ENCODE peak calls at places on chromosome 19, in eight cellular contexts. One of them, this sample, is unnamed.

GRCh38 chr19:42275103-42275502 is 6.1 kb downstream of the CIC start:
- DNase-seq in colonic mucosa: no peak
- DNase-seq in neural crest cell: no peak
- DNase-seq in omental fat pad: no peak
- DNase-seq in osteocyte: no peak
- DNase-seq in tibial nerve: no peak
- DNase-seq in K562: no peak
- DNase-seq in nephron progenitor cell: no peak
- DNase-seq in this sample: no peak

GRCh38 chr19:511101-511841 is 4.0 kb downstream of the TPGS1 start:
- DNase-seq in colonic mucosa: peak; percentile 88
- DNase-seq in neural crest cell: no peak
- DNase-seq in omental fat pad: no peak
- DNase-seq in osteocyte: no peak
- DNase-seq in tibial nerve: no peak
- DNase-seq in K562: peak; percentile 15
- DNase-seq in nephron progenitor cell: no peak
- DNase-seq in this sample: peak; percentile 75

GRCh38 chr19:54096642-54097106 is 3.9 kb downstream of the OSCAR start:
- DNase-seq in colonic mucosa: no peak
- DNase-seq in neural crest cell: no peak
- DNase-seq in omental fat pad: no peak
- DNase-seq in osteocyte: no peak
- DNase-seq in tibial nerve: no peak
- DNase-seq in K562: peak; percentile 36
- DNase-seq in nephron progenitor cell: no peak
- DNase-seq in this sample: no peak

GRCh38 chr19:54129617-54129996 is 8.0 kb upstream of the CNOT3 start:
- DNase-seq in colonic mucosa: no peak
- DNase-seq in neural crest cell: no peak
- DNase-seq in omental fat pad: no peak
- DNase-seq in osteocyte: no peak
- DNase-seq in tibial nerve: no peak
- DNase-seq in K562: no peak
- DNase-seq in nephron progenitor cell: no peak
- DNase-seq in this sample: no peak

GRCh38 chr19:39496063-39496462 is 2.7 kb upstream of the DLL3 start:
- DNase-seq in colonic mucosa: no peak
- DNase-seq in neural crest cell: no peak
- DNase-seq in omental fat pad: no peak
- DNase-seq in osteocyte: no peak
- DNase-seq in tibial nerve: no peak
- DNase-seq in K562: no peak
- DNase-seq in nephron progenitor cell: no peak
- DNase-seq in this sample: no peak

GRCh38 chr19:46660008-46660517 is 919 bp downstream of the DACT3 start:
- DNase-seq in colonic mucosa: no peak
- DNase-seq in neural crest cell: peak; percentile 26
- DNase-seq in omental fat pad: no peak
- DNase-seq in osteocyte: no peak
- DNase-seq in tibial nerve: no peak
- DNase-seq in K562: peak; percentile 59
- DNase-seq in nephron progenitor cell: peak; percentile 65
- DNase-seq in this sample: no peak

GRCh38 chr19:9531933-9532332 is 6.5 kb downstream of the ZNF426 start:
- DNase-seq in colonic mucosa: no peak
- DNase-seq in neural crest cell: no peak
- DNase-seq in omental fat pad: no peak
- DNase-seq in osteocyte: no peak
- DNase-seq in tibial nerve: no peak
- DNase-seq in K562: no peak
- DNase-seq in nephron progenitor cell: no peak
- DNase-seq in this sample: no peak

GRCh38 chr19:41870401-41870873 is 6.6 kb upstream of the CD79A start:
- DNase-seq in colonic mucosa: no peak
- DNase-seq in neural crest cell: no peak
- DNase-seq in omental fat pad: no peak
- DNase-seq in osteocyte: no peak
- DNase-seq in tibial nerve: no peak
- DNase-seq in K562: no peak
- DNase-seq in nephron progenitor cell: no peak
- DNase-seq in this sample: no peak

GRCh38 chr19:51637362-51637978 is 7.3 kb upstream of the SIGLEC5 start:
- DNase-seq in colonic mucosa: no peak
- DNase-seq in neural crest cell: no peak
- DNase-seq in omental fat pad: no peak
- DNase-seq in osteocyte: no peak
- DNase-seq in tibial nerve: no peak
- DNase-seq in K562: peak; percentile 61
- DNase-seq in nephron progenitor cell: no peak
- DNase-seq in this sample: no peak

GRCh38 chr19:35963514-35963913 is 27.3 kb downstream of the LRFN3 start:
- DNase-seq in colonic mucosa: no peak
- DNase-seq in neural crest cell: peak; percentile 72
- DNase-seq in omental fat pad: no peak
- DNase-seq in osteocyte: peak; percentile 88
- DNase-seq in tibial nerve: no peak
- DNase-seq in K562: peak; percentile 55
- DNase-seq in nephron progenitor cell: peak; percentile 87
- DNase-seq in this sample: no peak

GRCh38 chr19:40592170-40592569 is 9.0 kb upstream of the LTBP4 start:
- DNase-seq in colonic mucosa: no peak
- DNase-seq in neural crest cell: no peak
- DNase-seq in omental fat pad: no peak
- DNase-seq in osteocyte: no peak
- DNase-seq in tibial nerve: no peak
- DNase-seq in K562: no peak
- DNase-seq in nephron progenitor cell: no peak
- DNase-seq in this sample: no peak

GRCh38 chr19:32647361-32647760 is 27.6 kb downstream of the ANKRD27 start:
- DNase-seq in colonic mucosa: no peak
- DNase-seq in neural crest cell: no peak
- DNase-seq in omental fat pad: no peak
- DNase-seq in osteocyte: no peak
- DNase-seq in tibial nerve: no peak
- DNase-seq in K562: no peak
- DNase-seq in nephron progenitor cell: no peak
- DNase-seq in this sample: no peak

GRCh38 chr19:1370579-1371361 is 12.9 kb upstream of the NDUFS7 start:
- DNase-seq in colonic mucosa: no peak
- DNase-seq in neural crest cell: no peak
- DNase-seq in omental fat pad: no peak
- DNase-seq in osteocyte: no peak
- DNase-seq in tibial nerve: no peak
- DNase-seq in K562: no peak
- DNase-seq in nephron progenitor cell: peak; percentile 62
- DNase-seq in this sample: no peak

GRCh38 chr19:48966541-48967345 is 1.6 kb downstream of the FTL start:
- DNase-seq in colonic mucosa: no peak
- DNase-seq in neural crest cell: no peak
- DNase-seq in omental fat pad: no peak
- DNase-seq in osteocyte: no peak
- DNase-seq in tibial nerve: no peak
- DNase-seq in K562: no peak
- DNase-seq in nephron progenitor cell: no peak
- DNase-seq in this sample: no peak

DNA sequence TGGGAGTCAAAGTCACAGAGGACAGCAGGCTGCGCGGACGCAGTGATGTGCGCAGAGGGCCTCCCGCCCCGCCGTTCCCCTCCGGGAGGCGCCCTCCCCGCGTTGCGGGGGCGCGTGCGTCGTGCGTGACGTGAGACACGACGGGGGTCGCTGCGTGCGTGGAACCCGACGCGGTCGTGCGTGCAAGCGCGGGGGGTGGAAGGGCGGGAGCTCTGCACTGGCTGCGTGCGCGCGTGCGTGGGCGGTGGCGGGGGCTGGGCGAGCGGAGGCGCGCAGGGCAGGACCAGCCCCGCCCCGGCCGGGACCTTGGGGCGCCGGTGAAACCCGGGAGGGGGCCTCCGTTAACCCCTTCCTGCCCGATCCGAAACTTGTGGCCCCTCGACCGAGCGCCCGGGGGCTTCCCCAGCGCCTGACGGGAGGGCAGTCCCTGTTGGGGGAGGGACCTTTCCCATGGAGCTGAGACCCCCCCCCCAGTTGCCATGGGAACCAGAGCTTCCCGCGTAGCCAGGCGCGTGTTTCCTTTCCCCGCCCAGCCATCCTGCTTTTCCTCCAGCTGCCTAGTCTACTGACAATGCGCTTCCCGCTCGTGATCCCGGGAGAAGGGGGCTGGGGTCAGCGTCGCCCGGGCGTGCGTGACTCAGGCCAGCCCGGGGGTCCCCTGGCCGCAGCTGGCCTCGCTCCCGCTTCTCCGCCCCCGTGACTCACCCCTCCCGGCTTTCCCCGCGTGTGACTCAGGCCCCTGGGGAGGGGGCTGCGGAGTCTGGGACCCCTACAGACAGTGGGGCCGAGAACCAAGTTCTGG is 7.3 kb upstream of the HOOK2 start:
- DNase-seq in colonic mucosa: peak; percentile 84
- DNase-seq in neural crest cell: peak; percentile 62
- DNase-seq in omental fat pad: no peak
- DNase-seq in osteocyte: no peak
- DNase-seq in tibial nerve: peak; percentile 79
- DNase-seq in K562: peak; percentile 87
- DNase-seq in nephron progenitor cell: peak; percentile 79
- DNase-seq in this sample: peak; percentile 86
- TF ChIP-seq CTCF in colonic mucosa: no peak
- TF ChIP-seq CTCF in neural crest cell: no peak
- TF ChIP-seq CTCF in omental fat pad: no peak
- TF ChIP-seq CTCF in osteocyte: no peak
- TF ChIP-seq CTCF in tibial nerve: no peak
- TF ChIP-seq CTCF in K562: peak; percentile 30
- TF ChIP-seq CTCF in nephron progenitor cell: no peak
- TF ChIP-seq CTCF in this sample: no peak

GRCh38 chr19:57465680-57466381 is 8.9 kb upstream of the VN1R1 start:
- DNase-seq in colonic mucosa: no peak
- DNase-seq in neural crest cell: no peak
- DNase-seq in omental fat pad: no peak
- DNase-seq in osteocyte: no peak
- DNase-seq in tibial nerve: no peak
- DNase-seq in K562: peak; percentile 45
- DNase-seq in nephron progenitor cell: no peak
- DNase-seq in this sample: no peak
- TF ChIP-seq CTCF in colonic mucosa: peak; percentile 12
- TF ChIP-seq CTCF in neural crest cell: peak; percentile 48
- TF ChIP-seq CTCF in omental fat pad: no peak
- TF ChIP-seq CTCF in osteocyte: no peak
- TF ChIP-seq CTCF in tibial nerve: no peak
- TF ChIP-seq CTCF in K562: peak; percentile 69
- TF ChIP-seq CTCF in nephron progenitor cell: no peak
- TF ChIP-seq CTCF in this sample: peak; percentile 30

DNA sequence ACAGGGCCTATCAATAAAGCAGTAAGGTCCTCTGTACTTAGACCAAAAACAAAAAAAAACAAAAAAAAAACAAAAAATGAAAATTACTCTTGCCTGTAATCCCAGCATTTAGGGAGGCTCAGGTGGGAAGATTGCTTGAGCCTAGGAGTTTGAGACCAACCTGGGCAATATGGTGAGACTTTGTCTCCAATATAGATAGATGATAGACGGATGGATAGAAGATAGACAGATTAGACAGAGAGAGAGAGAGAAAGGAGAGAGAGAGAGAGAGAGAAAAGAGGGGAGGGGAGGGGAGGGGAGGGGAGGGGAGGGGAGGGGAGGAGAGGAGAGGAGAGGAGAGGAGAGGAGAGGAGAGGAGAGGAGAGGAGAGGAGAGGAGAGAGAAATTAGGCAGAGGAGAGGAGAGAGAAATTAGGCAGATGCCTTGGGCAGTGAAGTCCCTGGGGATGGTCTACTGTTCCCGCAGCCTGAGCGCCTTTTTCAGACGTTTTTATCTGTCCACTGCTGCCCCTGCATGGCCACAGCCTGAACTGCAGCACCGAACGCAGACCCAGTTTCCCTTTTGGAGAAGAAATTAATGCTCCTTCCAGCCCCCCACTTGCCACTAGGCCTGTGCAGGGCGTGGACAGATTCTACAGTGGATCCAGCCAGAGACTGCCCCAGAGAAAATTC is 9.8 kb upstream of the ZNF627 start:
- DNase-seq in colonic mucosa: peak; percentile 80
- DNase-seq in neural crest cell: peak; percentile 86
- DNase-seq in omental fat pad: peak; percentile 71
- DNase-seq in osteocyte: peak; percentile 92
- DNase-seq in tibial nerve: peak; percentile 71
- DNase-seq in K562: peak; percentile 79
- DNase-seq in nephron progenitor cell: peak; percentile 84
- DNase-seq in this sample: peak; percentile 78
- TF ChIP-seq CTCF in colonic mucosa: peak; percentile 86
- TF ChIP-seq CTCF in neural crest cell: peak; percentile 84
- TF ChIP-seq CTCF in omental fat pad: no peak
- TF ChIP-seq CTCF in osteocyte: peak; percentile 86
- TF ChIP-seq CTCF in tibial nerve: peak; percentile 86
- TF ChIP-seq CTCF in K562: peak; percentile 96
- TF ChIP-seq CTCF in nephron progenitor cell: peak; percentile 75
- TF ChIP-seq CTCF in this sample: peak; percentile 86

DNA sequence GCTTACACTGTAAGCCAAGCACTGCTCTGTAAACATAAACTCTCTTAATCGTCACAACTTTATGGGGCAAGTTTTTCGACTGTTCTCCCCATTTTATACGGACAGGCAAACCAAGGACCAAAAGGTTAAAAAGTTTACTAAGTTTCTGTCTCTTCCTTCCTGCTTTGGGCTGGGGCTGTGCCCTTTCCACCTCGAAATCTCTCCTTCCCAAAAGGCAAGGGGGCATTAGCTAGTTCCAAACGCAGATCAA is 2.2 kb downstream of the JUND start:
- DNase-seq in colonic mucosa: no peak
- DNase-seq in neural crest cell: no peak
- DNase-seq in omental fat pad: no peak
- DNase-seq in osteocyte: no peak
- DNase-seq in tibial nerve: no peak
- DNase-seq in K562: no peak
- DNase-seq in nephron progenitor cell: no peak
- DNase-seq in this sample: no peak
- TF ChIP-seq CTCF in colonic mucosa: no peak
- TF ChIP-seq CTCF in neural crest cell: no peak
- TF ChIP-seq CTCF in omental fat pad: no peak
- TF ChIP-seq CTCF in osteocyte: no peak
- TF ChIP-seq CTCF in tibial nerve: no peak
- TF ChIP-seq CTCF in K562: no peak
- TF ChIP-seq CTCF in nephron progenitor cell: no peak
- TF ChIP-seq CTCF in this sample: no peak

GRCh38 chr19:45223879-45224278 is 21.3 kb downstream of the EXOC3L2 start:
- DNase-seq in colonic mucosa: no peak
- DNase-seq in neural crest cell: no peak
- DNase-seq in omental fat pad: no peak
- DNase-seq in osteocyte: no peak
- DNase-seq in tibial nerve: no peak
- DNase-seq in K562: no peak
- DNase-seq in nephron progenitor cell: no peak
- DNase-seq in this sample: no peak
- TF ChIP-seq CTCF in colonic mucosa: no peak
- TF ChIP-seq CTCF in neural crest cell: no peak
- TF ChIP-seq CTCF in omental fat pad: no peak
- TF ChIP-seq CTCF in osteocyte: no peak
- TF ChIP-seq CTCF in tibial nerve: no peak
- TF ChIP-seq CTCF in K562: no peak
- TF ChIP-seq CTCF in nephron progenitor cell: no peak
- TF ChIP-seq CTCF in this sample: no peak

This sample was measured in CD14-positive monocyte.